ENCODE peak calls at places on chromosome 6, in nine cellular contexts. T, V, G, H, A, Q, U, P and F are unnamed samples.

GRCh38 chr6:75563032-75563431 is 38.6 kb upstream of the SENP6 start:
- DNase-seq in Q (peak), V (peak), A (peak), G (no peak), U (no peak), P (peak), T (no peak), H (peak), F (peak)

GRCh38 chr6:42260424-42260888 is 42.8 kb upstream of the MRPS10 start:
- DNase-seq in T (no peak), H (no peak), G (no peak), P (no peak), Q (no peak), U (no peak), V (peak), A (no peak), F (peak)

GRCh38 chr6:42929928-42930360 is 664 bp downstream of the CNPY3 start:
- DNase-seq in A (peak), Q (peak), V (no peak), P (peak), U (peak), G (peak), T (peak), H (peak), F (peak)

GRCh38 chr6:98586163-98586562 is 248.2 kb upstream of the POU3F2 start:
- DNase-seq in V (no peak), U (no peak), G (no peak), A (no peak), T (no peak), P (no peak), H (no peak), Q (no peak), F (no peak)

GRCh38 chr6:147141690-147142308 is 62.4 kb upstream of the STXBP5 start:
- DNase-seq in T (peak), U (no peak), Q (no peak), P (peak), G (no peak), H (peak), A (no peak), V (no peak), F (no peak)

GRCh38 chr6:165746331-165746730 is 83.3 kb upstream of the PDE10A start:
- DNase-seq in T (no peak), Q (no peak), V (no peak), G (no peak), H (no peak), A (no peak), P (no peak), U (no peak), F (no peak)

GRCh38 chr6:28807682-28808280 is 116.0 kb downstream of the TRIM27 start:
- DNase-seq in Q (peak), P (peak), T (no peak), U (peak), G (peak), A (peak), V (peak), H (peak), F (peak)

GRCh38 chr6:106177786-106178185 is 91.7 kb downstream of the PRDM1 start:
- DNase-seq in U (no peak), H (no peak), T (no peak), P (no peak), A (no peak), G (no peak), V (no peak), Q (no peak), F (no peak)

GRCh38 chr6:158660331-158660730 is 10.5 kb downstream of the SYTL3 start:
- DNase-seq in V (peak), H (peak), T (no peak), Q (peak), U (no peak), P (no peak), G (no peak), A (peak), F (peak)

GRCh38 chr6:131840936-131841583 is 33.2 kb downstream of the ENPP1 start:
- DNase-seq in U (no peak), V (no peak), H (no peak), G (no peak), A (no peak), Q (no peak), P (no peak), T (no peak), F (no peak)

GRCh38 chr6:125753218-125753936 is 3.9 kb downstream of the HEY2 start:
- DNase-seq in Q (no peak), P (no peak), G (peak), A (peak), U (no peak), V (no peak), T (no peak), H (peak), F (peak)

GRCh38 chr6:161683400-161683799 is 409.5 kb upstream of the AGPAT4 start:
- DNase-seq in P (no peak), U (no peak), H (no peak), A (no peak), G (no peak), V (no peak), T (no peak), Q (no peak), F (no peak)

GRCh38 chr6:143969077-143969476 is 39.0 kb downstream of the PLAGL1 start:
- DNase-seq in G (no peak), A (no peak), Q (no peak), H (no peak), U (no peak), P (no peak), V (no peak), T (no peak), F (peak)

GRCh38 chr6:99608886-99609482 is 2.4 kb downstream of the PRDM13 start:
- DNase-seq in V (no peak), A (no peak), Q (no peak), H (no peak), G (no peak), P (no peak), U (no peak), T (no peak), F (no peak)

GRCh38 chr6:160930547-160931377 is 60.8 kb upstream of the MAP3K4 start:
- DNase-seq in T (peak), V (peak), P (peak), G (peak), U (peak), A (peak), Q (peak), H (peak), F (no peak)

GRCh38 chr6:112332274-112332673 is 14.9 kb upstream of the RFPL4B start:
- DNase-seq in H (peak), U (no peak), Q (no peak), V (no peak), P (peak), A (peak), G (no peak), T (no peak), F (no peak)

GRCh38 chr6:14066782-14067406 is 50.7 kb upstream of the CD83 start:
- DNase-seq in V (peak), T (peak), P (peak), Q (peak), U (no peak), H (peak), A (peak), G (peak), F (peak)

GRCh38 chr6:46876126-46876525 is 45.6 kb downstream of the ADGRF5 start:
- DNase-seq in A (no peak), T (peak), Q (no peak), H (peak), P (peak), U (no peak), V (no peak), G (no peak), F (no peak)

GRCh38 chr6:99219788-99220187 is 129.7 kb downstream of the FAXC start:
- DNase-seq in Q (no peak), P (no peak), H (peak), U (no peak), T (no peak), A (no peak), G (no peak), V (peak), F (no peak)

GRCh38 chr6:11752350-11752749 is 26.3 kb downstream of the ADTRP start:
- DNase-seq in V (no peak), G (no peak), A (no peak), P (no peak), Q (no peak), H (peak), T (no peak), U (no peak), F (no peak)

GRCh38 chr6:135250751-135251356 is 69.7 kb downstream of the MYB start:
- DNase-seq in T (no peak), P (no peak), Q (no peak), G (no peak), H (no peak), U (no peak), V (no peak), A (no peak), F (no peak)

GRCh38 chr6:152669894-152670293 is 27.8 kb upstream of the MYCT1 start:
- DNase-seq in G (no peak), H (peak), T (no peak), U (no peak), P (no peak), Q (no peak), A (peak), V (no peak), F (peak)

GRCh38 chr6:80742481-80742880 is 636.0 kb downstream of the BCKDHB start:
- DNase-seq in Q (no peak), T (peak), A (peak), H (peak), P (peak), U (no peak), G (no peak), V (peak), F (peak)

GRCh38 chr6:100203391-100203790 is 209.4 kb upstream of the MCHR2 start:
- DNase-seq in V (no peak), P (peak), Q (no peak), T (peak), G (peak), A (peak), H (peak), U (no peak), F (no peak)

GRCh38 chr6:16544006-16544405 is 217.3 kb downstream of the ATXN1 start:
- DNase-seq in V (no peak), Q (no peak), U (no peak), G (peak), A (peak), P (no peak), H (no peak), T (peak), F (no peak)

GRCh38 chr6:39362487-39362865 is 40.0 kb upstream of the KCNK16 start:
- DNase-seq in H (peak), P (no peak), V (peak), Q (no peak), G (no peak), T (no peak), A (no peak), U (no peak), F (no peak)

GRCh38 chr6:28635547-28636158 is 110.0 kb downstream of the GPX5 start:
- DNase-seq in V (peak), A (no peak), G (no peak), U (no peak), H (peak), Q (no peak), T (no peak), P (no peak), F (no peak)

GRCh38 chr6:147214248-147215227 is 10.3 kb downstream of the STXBP5 start:
- DNase-seq in T (no peak), P (no peak), V (no peak), A (no peak), Q (no peak), H (no peak), G (no peak), U (no peak), F (no peak)

GRCh38 chr6:116511424-116512131 is at the start of gene CALHM5:
- DNase-seq in P (peak), H (peak), U (no peak), A (peak), T (peak), Q (no peak), G (peak), V (peak), F (peak)

GRCh38 chr6:151681426-151682059 is 125.9 kb upstream of the ESR1 start:
- DNase-seq in Q (peak), T (no peak), A (peak), H (no peak), G (no peak), U (no peak), V (no peak), P (no peak), F (no peak)